ENCODE peak calls at places on chromosomes 12 and 14, in four cellular contexts. D is nephron progenitor cell; P is foreskin fibroblast; U is CD8-positive, alpha-beta T cell. R is an unnamed sample.

GRCh38 chr12:57090924-57091632 is 2.2 kb downstream of the NAB2 start:
- DNase-seq in D (no peak), P (no peak), U (no peak), R (no peak)

GRCh38 chr12:112370868-112371510 is 11.2 kb downstream of the HECTD4 start:
- DNase-seq in D (no peak), P (no peak), U (no peak), R (no peak)

GRCh38 chr14:76863724-76864407 is 37.7 kb downstream of the LRRC74A start:
- DNase-seq in D (no peak), P (no peak), U (no peak), R (peak)

GRCh38 chr12:63792333-63792732 is 12.6 kb downstream of the RXYLT1 start:
- DNase-seq in D (no peak), P (no peak), U (no peak), R (no peak)

GRCh38 chr12:108037960-108038359 is 91.1 kb upstream of the WSCD2 start:
- DNase-seq in D (no peak), P (no peak), U (no peak), R (no peak)

GRCh38 chr12:99810718-99811593 is 163.4 kb downstream of the GARIN6 start:
- DNase-seq in D (no peak), P (no peak), U (no peak), R (no peak)

GRCh38 chr14:37429618-37430017 is 165.4 kb downstream of the FOXA1 start:
- DNase-seq in D (no peak), P (no peak), U (no peak), R (no peak)

GRCh38 chr14:38302966-38303365 is 47.1 kb upstream of the CLEC14A start:
- DNase-seq in D (no peak), P (no peak), U (no peak), R (no peak)

GRCh38 chr12:113227686-113228391 is 6.6 kb downstream of the TPCN1 start:
- DNase-seq in D (no peak), P (no peak), U (no peak), R (no peak)

GRCh38 chr14:99910337-99911268 is 117.4 kb downstream of the EML1 start:
- DNase-seq in D (no peak), P (peak), U (no peak), R (no peak)

GRCh38 chr14:59123526-59123925 is 64.9 kb upstream of the DAAM1 start:
- DNase-seq in D (no peak), P (no peak), U (no peak), R (no peak)

GRCh38 chr14:79197516-79197915 is 1013.8 kb downstream of the DIO2 start:
- DNase-seq in D (no peak), P (no peak), U (no peak), R (no peak)

GRCh38 chr12:85559534-85559933 is 276.7 kb downstream of the RASSF9 start:
- DNase-seq in D (no peak), P (no peak), U (no peak), R (no peak)

GRCh38 chr12:124525927-124526692 is 41.3 kb downstream of the NCOR2 start:
- DNase-seq in D (no peak), P (no peak), U (no peak), R (no peak)

GRCh38 chr14:105042813-105043212 is 21.9 kb upstream of the CDCA4 start:
- DNase-seq in D (no peak), P (no peak), U (no peak), R (no peak)

GRCh38 chr12:18861287-18861858 is 123.5 kb downstream of the CAPZA3 start:
- DNase-seq in D (no peak), P (peak), U (no peak), R (no peak)

GRCh38 chr12:78229491-78230209 is 399.0 kb downstream of the NAV3 start:
- DNase-seq in D (peak), P (peak), U (no peak), R (no peak)

GRCh38 chr12:130068741-130069140 is 93.5 kb upstream of the FZD10 start:
- DNase-seq in D (no peak), P (no peak), U (no peak), R (no peak)

GRCh38 chr12:67697443-67697842 is 48.9 kb downstream of the DYRK2 start:
- DNase-seq in D (no peak), P (no peak), U (peak), R (no peak)

GRCh38 chr12:75812341-75813018 is 219.1 kb downstream of the PHLDA1 start:
- DNase-seq in D (no peak), P (peak), U (no peak), R (no peak)

GRCh38 chr14:104195361-104195760 is 57.0 kb downstream of the KIF26A start:
- DNase-seq in D (no peak), P (no peak), U (no peak), R (no peak)

GRCh38 chr12:65004270-65004669 is 116.8 kb downstream of the WIF1 start:
- DNase-seq in D (no peak), P (peak), U (no peak), R (no peak)

GRCh38 chr12:15494329-15495046 is 172.2 kb downstream of the PTPRO start:
- DNase-seq in D (no peak), P (no peak), U (no peak), R (no peak)

GRCh38 chr14:73715707-73716106 is 1.5 kb upstream of the PNMA1 start:
- DNase-seq in D (no peak), P (no peak), U (no peak), R (no peak)

GRCh38 chr12:59787610-59788009 is 191.8 kb downstream of the SLC16A7 start:
- DNase-seq in D (no peak), P (no peak), U (no peak), R (no peak)

GRCh38 chr14:104421401-104421821 is 158.2 kb upstream of the C14orf180 start:
- DNase-seq in D (no peak), P (no peak), U (no peak), R (peak)

GRCh38 chr14:71539660-71540285 is 392.5 kb upstream of the RGS6 start:
- DNase-seq in D (no peak), P (no peak), U (no peak), R (no peak)

GRCh38 chr12:51721281-51721940 is 127.1 kb downstream of the FIGNL2 start:
- DNase-seq in D (peak), P (peak), U (peak), R (peak)

GRCh38 chr12:22709292-22709691 is 84.3 kb downstream of the ETNK1 start:
- DNase-seq in D (no peak), P (no peak), U (no peak), R (no peak)

GRCh38 chr12:51441583-51441982 is 17.0 kb downstream of the SLC4A8 start:
- DNase-seq in D (no peak), P (peak), U (no peak), R (no peak)

GRCh38 chr12:130433411-130433810 is 95.7 kb downstream of the PIWIL1 start:
- DNase-seq in D (no peak), P (no peak), U (no peak), R (no peak)

GRCh38 chr12:57093412-57094193 is 4.7 kb downstream of the NAB2 start:
- DNase-seq in D (peak), P (peak), U (peak), R (no peak)

GRCh38 chr12:40921563-40922163 is 229.4 kb downstream of the CNTN1 start:
- DNase-seq in D (no peak), P (peak), U (no peak), R (no peak)

GRCh38 chr14:91195881-91196280 is 48.6 kb downstream of the GPR68 start:
- DNase-seq in D (no peak), P (no peak), U (no peak), R (no peak)

GRCh38 chr12:69648476-69648875 is 37.8 kb upstream of the LRRC10 start:
- DNase-seq in D (no peak), P (peak), U (no peak), R (no peak)

GRCh38 chr14:88871429-88871828 is 47.0 kb downstream of the TTC8 start:
- DNase-seq in D (no peak), P (no peak), U (no peak), R (no peak)

GRCh38 chr14:88866305-88866704 is 41.9 kb downstream of the TTC8 start:
- DNase-seq in D (no peak), P (no peak), U (no peak), R (no peak)

GRCh38 chr14:88870777-88871176 is 46.3 kb downstream of the TTC8 start:
- DNase-seq in D (no peak), P (no peak), U (no peak), R (no peak)

GRCh38 chr14:88872976-88873375 is 48.5 kb downstream of the TTC8 start:
- DNase-seq in D (no peak), P (no peak), U (no peak), R (no peak)

DNA sequence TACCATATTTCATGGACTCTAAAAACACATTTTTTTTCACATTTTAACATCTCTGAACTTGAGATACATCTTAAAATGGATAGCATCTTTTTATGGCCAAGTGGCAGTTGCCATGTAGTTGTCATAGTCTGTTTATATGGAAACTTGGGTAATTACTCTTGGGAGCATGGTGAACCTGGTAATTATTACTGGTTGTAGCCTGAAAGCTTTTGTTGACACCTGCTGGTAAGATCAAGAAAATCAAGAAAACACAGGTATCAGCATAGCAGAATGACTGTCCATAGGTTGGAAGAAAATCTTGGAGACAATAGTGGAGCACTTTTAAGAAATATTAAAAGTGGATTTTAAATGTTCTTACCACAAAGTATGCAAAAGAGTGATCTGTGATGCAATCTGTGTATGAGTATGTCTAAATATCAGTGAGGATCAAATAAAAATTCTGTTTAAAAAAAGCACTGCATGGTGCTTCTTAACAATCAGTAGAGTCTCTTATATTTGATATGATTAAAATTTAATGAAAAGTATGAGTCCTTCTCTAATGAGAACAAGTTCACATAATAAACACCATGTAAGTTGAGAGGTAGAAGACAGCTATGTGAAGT is 44.2 kb downstream of the TTC8 start:
- DNase-seq in D (no peak), P (no peak), U (no peak), R (no peak)
- TF ChIP-seq CTCF in D (peak), P (peak), U (peak), R (no peak)

GRCh38 chr12:131911851-131912525 is 17.1 kb upstream of the PUS1 start:
- DNase-seq in D (no peak), P (no peak), U (no peak), R (no peak)
- TF ChIP-seq CTCF in D (no peak), P (peak), U (no peak), R (no peak)

GRCh38 chr12:71938728-71939385 is at the start of gene TPH2:
- DNase-seq in D (peak), P (no peak), U (peak), R (no peak)
- TF ChIP-seq CTCF in D (peak), P (peak), U (no peak), R (peak)

GRCh38 chr12:103504606-103505005 is 8.8 kb upstream of the C12orf42 start:
- DNase-seq in D (no peak), P (no peak), U (no peak), R (no peak)

GRCh38 chr12:103501447-103501846 is 5.7 kb upstream of the C12orf42 start:
- DNase-seq in D (no peak), P (no peak), U (no peak), R (no peak)

GRCh38 chr12:103503546-103504480 is 8.0 kb upstream of the C12orf42 start:
- DNase-seq in D (peak), P (no peak), U (peak), R (no peak)

DNA sequence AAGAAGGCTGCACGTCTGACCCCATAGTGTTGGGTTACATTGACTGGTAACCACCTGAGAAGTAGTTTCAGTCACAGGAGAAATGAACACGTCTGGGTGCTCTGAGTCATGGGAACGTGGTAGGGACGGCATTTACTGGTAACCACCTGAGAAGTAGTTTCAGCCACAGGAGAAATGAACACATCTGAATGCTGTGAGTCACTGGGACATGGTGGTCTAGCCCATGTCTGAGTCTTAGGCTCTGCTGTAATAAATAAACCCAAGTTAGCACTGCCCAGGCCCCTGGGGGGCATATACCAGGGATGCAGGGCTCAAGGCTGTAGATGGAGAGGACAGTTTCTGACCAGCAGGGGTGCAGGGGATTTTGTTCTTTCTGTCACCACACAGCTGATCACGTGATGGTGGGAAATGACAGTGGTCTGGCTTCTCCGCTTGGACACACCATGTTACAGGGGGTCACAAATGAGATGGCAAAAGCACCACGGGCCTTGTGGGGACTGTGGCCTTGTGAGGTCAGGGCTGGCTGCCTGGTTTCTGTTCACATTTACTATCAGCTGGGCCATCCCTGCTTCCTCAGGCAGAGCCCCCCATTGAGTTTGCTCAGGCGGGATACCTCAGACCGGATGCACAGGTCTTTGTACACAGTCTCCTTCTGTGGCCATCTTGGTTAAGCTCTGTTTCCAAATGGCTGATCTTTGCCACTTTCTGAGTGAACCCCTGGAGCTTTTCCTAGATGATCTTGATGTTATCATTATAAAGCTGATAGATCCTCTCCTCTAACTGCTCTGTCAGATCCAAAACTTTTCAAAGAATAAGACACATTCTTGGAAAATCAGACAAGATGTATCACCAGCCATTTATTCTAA is 9.8 kb upstream of the C12orf42 start:
- DNase-seq in D (no peak), P (no peak), U (no peak), R (no peak)
- TF ChIP-seq CTCF in D (no peak), P (no peak), U (no peak), R (no peak)

DNA sequence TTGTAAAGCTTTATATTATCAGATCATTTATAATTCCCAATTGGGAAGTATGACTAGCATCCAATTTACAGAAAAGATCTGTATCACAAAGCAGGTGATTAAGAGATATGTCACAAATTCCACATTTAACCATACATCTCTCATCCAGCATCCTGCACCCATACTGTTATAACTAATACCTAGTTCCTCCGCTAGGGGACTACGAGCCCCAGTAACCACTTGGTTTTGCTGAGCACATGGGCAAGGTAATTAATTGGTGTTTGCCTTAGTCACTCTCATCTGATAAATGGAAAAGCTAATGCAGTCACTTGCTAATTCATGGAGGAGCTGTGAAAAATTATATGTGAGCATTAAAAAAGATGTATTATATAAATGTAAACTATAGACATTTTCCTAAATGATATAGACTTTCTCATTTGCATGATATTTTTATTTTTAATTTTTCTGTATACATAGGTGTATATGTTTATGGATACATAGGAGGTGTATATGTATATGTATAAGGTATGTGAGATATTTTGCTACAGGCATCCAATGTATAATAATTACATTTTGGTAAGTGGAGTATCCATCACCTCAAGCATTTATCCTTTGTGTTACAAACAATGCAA is 1031.8 kb downstream of the GALC start:
- DNase-seq in D (no peak), P (no peak), U (no peak), R (no peak)
- TF ChIP-seq CTCF in D (peak), P (peak), U (no peak), R (no peak)

GRCh38 chr14:23302290-23303225 is at the start of gene PPP1R3E:
- DNase-seq in D (peak), P (no peak), U (peak), R (no peak)

GRCh38 chr14:23300687-23301223 is 1.9 kb downstream of the PPP1R3E start:
- DNase-seq in D (no peak), P (no peak), U (no peak), R (peak)

GRCh38 chr14:23301969-23302289 is 730 bp downstream of the PPP1R3E start:
- DNase-seq in D (no peak), P (no peak), U (no peak), R (no peak)

GRCh38 chr14:23299986-23300686 is 2.5 kb downstream of the PPP1R3E start:
- DNase-seq in D (no peak), P (no peak), U (no peak), R (no peak)

DNA sequence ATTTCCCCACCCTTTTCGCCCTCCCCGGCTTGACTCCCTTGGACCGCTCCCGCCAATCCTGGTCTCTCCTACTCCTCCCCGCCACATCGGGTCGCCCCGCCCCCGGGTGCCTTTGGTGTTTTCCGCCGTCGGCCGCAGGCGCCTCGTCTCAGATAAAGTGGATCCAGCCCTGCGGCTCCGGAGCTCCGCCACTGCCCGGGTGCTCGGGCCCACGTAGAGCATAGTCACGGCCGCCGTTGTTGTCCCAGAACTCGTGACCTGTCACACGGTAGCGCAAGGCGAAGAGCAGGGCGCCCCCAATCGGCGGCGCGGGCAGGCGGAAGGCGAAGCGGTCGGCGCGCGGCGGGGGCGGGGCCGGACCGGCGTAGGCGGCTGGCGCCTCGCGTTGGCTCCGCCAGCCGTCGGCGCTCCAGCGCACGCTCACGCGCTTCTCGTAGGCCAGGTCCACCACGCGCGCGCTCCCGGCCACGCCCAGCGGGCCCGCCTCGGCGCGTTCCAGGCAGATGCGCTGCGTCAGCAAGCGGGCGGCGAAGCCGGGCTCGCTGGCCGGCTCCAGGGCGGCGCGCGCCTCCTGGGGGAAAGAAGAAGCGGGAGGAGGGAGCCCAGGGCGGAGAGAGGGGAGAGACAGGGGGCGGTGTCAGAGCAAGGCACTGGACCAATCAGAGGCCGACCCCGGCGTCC is 1.2 kb downstream of the PPP1R3E start:
- DNase-seq in D (peak), P (peak), U (peak), R (peak)
- TF ChIP-seq CTCF in D (peak), P (peak), U (peak), R (peak)

GRCh38 chr12:89618113-89618862 is 90.3 kb downstream of the ATP2B1 start:
- DNase-seq in D (no peak), P (no peak), U (no peak), R (no peak)
- TF ChIP-seq CTCF in D (no peak), P (no peak), U (no peak), R (no peak)